ENCODE peak calls at places on chromosomes 13 and 19, in nine cellular contexts. S is uterus, W is esophagus squamous epithelium, X is heart left ventricle, L is breast epithelium, B is esophagus muscularis mucosa, K is H54, G is A549, D is stomach. H is an unnamed sample.
A peak's percentile ranks its signal among the peaks of the same experiment; 100 is the strongest.

GRCh38 chr13:32262619-32263018 is 52.5 kb downstream of the ZAR1L start:
- DNase-seq in S (no peak), W (no peak), X (no peak), L (no peak), B (no peak), K (no peak), G (no peak), D (no peak), H (no peak)

GRCh38 chr19:54316746-54317107 is 3.8 kb upstream of the LILRA5 start:
- DNase-seq in S (no peak), W (no peak), X (no peak), L (no peak), B (no peak), K (no peak), G (no peak), D (no peak), H (no peak)

GRCh38 chr13:47250141-47250540 is 353.3 kb upstream of the HTR2A start:
- DNase-seq in S (peak; percentile 30), W (no peak), X (no peak), L (peak; percentile 21), B (no peak), K (no peak), G (no peak), D (no peak), H (no peak)

GRCh38 chr13:106286811-106287210 is 248.7 kb downstream of the EFNB2 start:
- DNase-seq in S (no peak), W (no peak), X (no peak), L (no peak), B (no peak), K (no peak), G (no peak), D (no peak), H (no peak)

GRCh38 chr19:50252887-50253268 is 49.5 kb downstream of the MYH14 start:
- DNase-seq in S (no peak), W (no peak), X (no peak), L (no peak), B (no peak), K (no peak), G (no peak), D (no peak), H (no peak)

GRCh38 chr13:113816925-113817859 is 46.7 kb downstream of the GAS6 start:
- DNase-seq in S (peak; percentile 96), W (peak; percentile 59), X (peak; percentile 92), L (peak; percentile 94), B (peak; percentile 97), K (peak; percentile 87), G (peak; percentile 60), D (peak; percentile 97), H (peak; percentile 65)

GRCh38 chr13:42747399-42747873 is 33.9 kb upstream of the FAM216B start:
- DNase-seq in S (no peak), W (no peak), X (no peak), L (no peak), B (no peak), K (no peak), G (no peak), D (no peak), H (no peak)

GRCh38 chr19:5603626-5604025 is 18.9 kb downstream of the SAFB2 start:
- DNase-seq in S (no peak), W (no peak), X (no peak), L (no peak), B (no peak), K (no peak), G (no peak), D (no peak), H (no peak)

GRCh38 chr13:94608586-94608985 is 6.9 kb downstream of the GPR180 start:
- DNase-seq in S (no peak), W (no peak), X (no peak), L (no peak), B (no peak), K (no peak), G (no peak), D (no peak), H (no peak)

GRCh38 chr19:12705169-12705568 is 8.7 kb upstream of the FBXW9 start:
- DNase-seq in S (no peak), W (no peak), X (no peak), L (no peak), B (no peak), K (no peak), G (no peak), D (no peak), H (no peak)

GRCh38 chr19:50329146-50329925 is at the start of gene KCNC3:
- DNase-seq in S (peak; percentile 92), W (peak; percentile 97), X (peak; percentile 100), L (peak; percentile 100), B (peak; percentile 99), K (peak; percentile 78), G (peak; percentile 99), D (peak; percentile 99), H (peak; percentile 94)

GRCh38 chr19:35757231-35757748 is 461 bp upstream of the HSPB6 start:
- DNase-seq in S (peak; percentile 98), W (no peak), X (peak; percentile 95), L (peak; percentile 72), B (peak; percentile 94), K (peak; percentile 92), G (peak; percentile 63), D (peak; percentile 49), H (no peak)
- TF ChIP-seq POLR2A in S (peak; percentile 72), W (no peak), X (no peak), L (no peak), B (peak; percentile 2), K (peak; percentile 17), G (no peak), D (no peak), H (no peak)

DNA sequence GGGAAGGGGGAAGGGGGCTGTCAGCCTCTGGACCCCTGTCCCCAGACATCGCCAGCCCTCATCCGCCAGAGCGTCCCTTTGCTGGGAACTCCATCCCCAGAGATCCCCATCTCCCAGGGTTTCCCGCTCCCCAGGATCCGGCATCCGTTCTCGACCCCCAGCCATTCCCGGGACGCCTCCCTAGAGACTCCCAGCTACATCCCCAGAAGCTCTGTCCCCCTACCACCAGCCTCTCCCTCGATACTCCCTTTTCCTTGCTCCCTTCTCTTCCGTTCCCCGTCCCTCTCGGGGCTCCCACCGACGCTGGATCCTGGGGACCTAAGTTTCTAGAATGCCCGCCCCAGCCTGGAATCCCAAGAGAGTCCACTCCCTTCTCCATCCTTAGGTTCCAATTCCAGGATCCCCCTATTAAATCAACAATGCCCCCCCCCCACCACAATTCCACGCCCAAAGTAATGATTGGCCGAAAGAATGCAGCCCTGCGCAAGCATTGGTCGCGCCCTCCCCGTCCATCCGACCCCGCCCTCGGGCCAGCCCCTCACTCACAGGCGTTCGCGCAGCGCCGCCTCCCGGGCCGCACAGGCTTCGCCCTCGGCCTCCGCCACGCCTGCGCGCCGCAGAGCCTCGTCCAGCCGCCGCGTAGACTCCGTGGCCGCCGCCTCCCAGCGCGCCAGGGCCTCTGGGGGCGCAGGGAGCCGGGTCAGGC is 3.2 kb downstream of the CCDC194 start:
- DNase-seq in S (peak; percentile 89), W (no peak), X (peak; percentile 94), L (peak; percentile 87), B (peak; percentile 95), K (peak; percentile 98), G (peak; percentile 81), D (peak; percentile 90), H (peak; percentile 96)
- TF ChIP-seq POLR2A in S (peak; percentile 35), W (no peak), X (peak; percentile 36), L (no peak), B (no peak), K (no peak), G (peak; percentile 37), D (no peak), H (no peak)

GRCh38 chr13:97224544-97225324 is 2.6 kb downstream of the MBNL2 start:
- DNase-seq in S (no peak), W (no peak), X (peak; percentile 43), L (peak; percentile 68), B (no peak), K (no peak), G (no peak), D (peak; percentile 70), H (no peak)
- TF ChIP-seq POLR2A in S (no peak), W (no peak), X (no peak), L (no peak), B (no peak), K (no peak), G (no peak), D (no peak), H (no peak)

DNA sequence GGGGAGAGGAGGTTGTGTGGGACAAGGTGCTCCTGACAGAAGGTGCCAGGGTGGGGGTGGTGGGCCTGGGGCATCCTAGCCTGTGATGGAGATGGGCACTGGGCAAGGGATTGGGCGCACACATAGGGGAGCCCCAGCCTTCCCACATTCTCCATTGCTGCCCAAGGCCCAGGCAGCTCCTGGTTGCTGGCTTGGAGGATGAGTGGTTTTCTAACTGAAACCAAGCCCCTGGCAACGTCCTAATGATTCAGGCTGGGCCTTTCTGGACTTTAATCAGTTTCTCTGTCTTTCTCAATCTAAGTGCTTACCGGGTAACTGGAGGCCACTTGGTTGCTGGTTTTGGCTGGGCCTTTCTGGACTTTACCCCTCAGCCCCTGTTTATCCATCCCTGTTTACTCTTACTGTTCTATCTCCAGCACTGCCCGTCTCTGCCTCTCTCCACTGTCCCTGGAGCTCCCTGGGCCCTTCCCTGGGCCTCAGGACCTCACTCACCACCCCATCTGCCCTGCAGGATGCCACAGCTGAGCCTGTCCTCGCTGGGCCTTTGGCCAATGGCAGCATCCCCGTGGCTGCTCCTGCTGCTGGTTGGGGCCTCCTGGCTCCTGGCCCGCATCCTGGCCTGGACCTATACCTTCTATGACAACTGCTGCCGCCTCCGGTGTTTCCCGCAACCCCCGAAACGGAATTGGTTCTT is 354 bp downstream of the CYP4F3 start:
- DNase-seq in S (no peak), W (no peak), X (no peak), L (no peak), B (no peak), K (no peak), G (no peak), D (no peak), H (no peak)
- TF ChIP-seq POLR2A in S (no peak), W (peak; percentile 45), X (no peak), L (no peak), B (no peak), K (no peak), G (peak; percentile 37), D (no peak), H (no peak)

GRCh38 chr19:51339687-51340656 is 2.0 kb downstream of the VSIG10L start:
- DNase-seq in S (peak; percentile 100), W (peak; percentile 91), X (peak; percentile 98), L (peak; percentile 97), B (peak; percentile 100), K (peak; percentile 76), G (peak; percentile 92), D (peak; percentile 99), H (peak; percentile 92)
- TF ChIP-seq POLR2A in S (peak; percentile 86), W (peak; percentile 64), X (peak; percentile 44), L (no peak), B (no peak), K (peak; percentile 66), G (peak; percentile 93), D (no peak), H (peak; percentile 55)

GRCh38 chr19:1400281-1401137 is 833 bp downstream of the GAMT start:
- DNase-seq in S (no peak), W (no peak), X (peak; percentile 84), L (no peak), B (no peak), K (no peak), G (no peak), D (peak; percentile 80), H (peak; percentile 56)
- TF ChIP-seq POLR2A in S (no peak), W (no peak), X (no peak), L (no peak), B (no peak), K (no peak), G (peak; percentile 14), D (no peak), H (no peak)

H was measured in GM12892.